ENCODE peak calls at places on chromosomes 2 and 18, in eight cellular contexts. K is K562, F is prostate gland, V is adrenal gland, Z is IMR-90, N is stomach, B is gastrocnemius medialis, M is testis. O is an unnamed sample. For H3K36me3, the result is how much of the 10 kb centered on the place peaks cover.

GRCh38 chr18:58721586-58722160 is 50.4 kb downstream of the MALT1 start:
- DNase-seq in Z (peak), B (peak), V (no peak), K (no peak), F (no peak), M (no peak), N (no peak), O (peak)

GRCh38 chr2:43214253-43214652 is 12.2 kb downstream of the ZFP36L2 start:
- DNase-seq in F (no peak), V (no peak), B (no peak), M (no peak), N (no peak), Z (no peak), K (no peak), O (peak)

GRCh38 chr2:195543902-195544894 is 112.8 kb upstream of the SLC39A10 start:
- DNase-seq in K (no peak), N (no peak), B (no peak), M (no peak), V (no peak), F (no peak), Z (peak), O (no peak)

GRCh38 chr2:58130238-58130637 is 83.6 kb downstream of the VRK2 start:
- DNase-seq in B (no peak), N (no peak), F (no peak), M (no peak), V (no peak), K (no peak), Z (no peak), O (no peak)

GRCh38 chr18:77851798-77852197 is 602.1 kb downstream of the GALR1 start:
- DNase-seq in M (no peak), N (no peak), V (no peak), B (no peak), F (no peak), K (no peak), Z (no peak), O (no peak)

GRCh38 chr2:182649316-182649715 is 66.7 kb upstream of the DNAJC10 start:
- DNase-seq in M (peak), B (no peak), K (no peak), V (no peak), F (no peak), Z (peak), N (no peak), O (no peak)

GRCh38 chr2:40516604-40517003 is 64.7 kb upstream of the SLC8A1 start:
- DNase-seq in F (no peak), Z (no peak), K (no peak), V (no peak), B (no peak), M (no peak), N (no peak), O (no peak)

GRCh38 chr2:9235388-9236344 is 29.1 kb downstream of the ASAP2 start:
- DNase-seq in B (no peak), F (no peak), V (no peak), M (no peak), N (no peak), Z (peak), K (no peak), O (no peak)

GRCh38 chr2:177585234-177585863 is 192.8 kb downstream of the AGPS start:
- DNase-seq in F (peak), K (no peak), M (no peak), V (no peak), Z (no peak), B (peak), N (peak), O (peak)
- H3K27ac ChIP-seq in F (no peak), K (no peak), M (no peak), V (no peak), Z (no peak), B (no peak), N (no peak), O (no peak)

GRCh38 chr2:121213386-121213785 is 71.6 kb downstream of the TFCP2L1 start:
- DNase-seq in K (no peak), M (no peak), F (no peak), N (no peak), V (no peak), B (no peak), Z (no peak), O (no peak)
- TF ChIP-seq POLR2A in K (no peak), M (no peak), F (no peak), N (no peak), V (no peak), B (no peak), Z (no peak), O (no peak)

GRCh38 chr2:86068098-86069047 is 37.3 kb downstream of the POLR1A start:
- DNase-seq in F (no peak), B (peak), N (no peak), K (no peak), M (no peak), V (no peak), Z (peak), O (no peak)

GRCh38 chr2:86066915-86067314 is 38.8 kb downstream of the POLR1A start:
- DNase-seq in N (no peak), M (no peak), F (no peak), K (no peak), Z (no peak), B (no peak), V (no peak), O (no peak)

GRCh38 chr2:86066007-86066578 is 39.6 kb downstream of the POLR1A start:
- DNase-seq in B (no peak), Z (no peak), F (no peak), N (no peak), M (no peak), K (no peak), V (no peak), O (no peak)

GRCh38 chr2:86064006-86064405 is 41.7 kb downstream of the POLR1A start:
- DNase-seq in K (no peak), Z (peak), V (no peak), N (no peak), F (no peak), B (no peak), M (no peak), O (no peak)

DNA sequence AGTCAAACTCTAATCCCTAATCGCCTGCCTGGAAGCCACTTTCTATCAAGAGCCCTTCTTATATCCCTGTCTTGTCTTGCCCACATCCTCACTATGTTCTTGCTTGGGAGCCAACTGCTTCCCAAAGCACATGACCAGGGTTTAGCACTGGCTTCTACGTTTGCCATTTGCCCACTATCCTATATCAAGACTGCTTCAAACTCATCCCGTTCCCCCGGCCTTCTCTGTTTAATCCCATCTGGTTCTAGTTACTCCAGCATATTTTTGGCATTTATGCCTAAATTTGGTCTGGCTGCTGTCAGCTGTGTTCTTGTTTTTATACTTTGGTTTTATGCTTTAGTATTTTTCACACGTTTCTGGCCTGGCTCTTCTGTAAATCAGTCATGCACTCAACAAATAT is 40.2 kb downstream of the POLR1A start:
- DNase-seq in N (no peak), K (no peak), B (no peak), F (no peak), V (no peak), Z (no peak), M (no peak), O (no peak)
- H3K36me3 ChIP-seq in N (half or more), K (half or more), B (under half), F (under half), V (under half), Z (under half), M (under half), O (half or more)

DNA sequence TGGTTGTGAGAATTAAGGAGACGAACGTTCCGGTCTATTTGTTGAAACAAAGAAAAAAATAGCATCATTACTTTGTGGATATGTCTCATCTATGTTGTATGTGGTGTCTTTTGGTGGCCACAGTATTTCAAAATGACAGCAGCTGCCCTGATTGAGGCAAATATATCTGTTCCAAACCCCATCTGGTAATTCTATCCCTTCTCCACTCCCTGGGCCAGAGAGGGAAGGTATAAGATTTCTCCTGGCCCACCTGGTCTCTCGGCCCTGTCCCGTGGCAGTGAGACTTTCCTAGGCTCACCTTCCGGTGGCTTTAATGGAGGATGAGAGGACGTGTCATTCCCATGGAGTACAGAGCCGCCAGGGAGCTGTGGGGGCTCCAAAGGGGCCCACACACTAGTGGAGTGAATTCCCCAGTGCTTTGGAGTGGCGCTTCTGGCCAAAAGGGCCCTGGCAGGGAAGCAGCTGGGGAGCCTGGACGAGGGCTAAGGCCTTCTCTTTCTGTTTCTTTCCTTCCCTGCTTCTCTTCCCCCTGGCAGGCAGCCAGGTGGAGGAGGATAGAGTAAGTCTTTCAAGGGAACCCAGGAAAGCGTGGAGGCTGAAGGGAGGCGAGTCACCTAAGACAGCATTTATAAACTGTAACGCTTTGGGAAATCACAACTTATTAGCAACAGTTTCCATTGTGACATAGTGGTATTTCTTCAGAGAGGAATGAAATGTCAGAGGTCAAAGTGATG is 5.6 kb downstream of the FOSL2 start:
- DNase-seq in N (peak), M (peak), Z (peak), K (no peak), B (peak), V (no peak), F (no peak), O (peak)
- H3K27ac ChIP-seq in N (peak), M (peak), Z (peak), K (no peak), B (peak), V (peak), F (peak), O (peak)

GRCh38 chr2:25420820-25421237 is 79.1 kb upstream of the DNMT3A start:
- DNase-seq in F (no peak), N (no peak), M (no peak), B (no peak), V (no peak), K (no peak), Z (no peak), O (no peak)

GRCh38 chr2:25418944-25419677 is 77.4 kb upstream of the DNMT3A start:
- DNase-seq in B (no peak), Z (no peak), K (no peak), F (no peak), N (no peak), V (no peak), M (no peak), O (no peak)

GRCh38 chr2:25417715-25418369 is 76.1 kb upstream of the DNMT3A start:
- DNase-seq in N (no peak), B (no peak), K (peak), Z (no peak), F (no peak), V (no peak), M (peak), O (no peak)

GRCh38 chr2:25421289-25421688 is 79.6 kb upstream of the DNMT3A start:
- DNase-seq in N (no peak), Z (no peak), M (no peak), B (no peak), V (no peak), K (no peak), F (no peak), O (no peak)

GRCh38 chr2:25419678-25420242 is 78.0 kb upstream of the DNMT3A start:
- DNase-seq in B (no peak), M (no peak), V (no peak), Z (no peak), F (no peak), K (no peak), N (no peak), O (no peak)
- TF ChIP-seq POLR2A in B (no peak), M (no peak), V (no peak), Z (no peak), F (no peak), K (no peak), N (no peak), O (no peak)

GRCh38 chr2:153388246-153388645 is 90.3 kb downstream of the RPRM start:
- DNase-seq in K (no peak), Z (no peak), M (no peak), N (no peak), F (no peak), B (no peak), V (no peak), O (no peak)

GRCh38 chr2:153391131-153391530 is 87.4 kb downstream of the RPRM start:
- DNase-seq in N (no peak), Z (no peak), V (no peak), K (no peak), M (no peak), B (no peak), F (no peak), O (no peak)

GRCh38 chr2:153387203-153387602 is 91.4 kb downstream of the RPRM start:
- DNase-seq in Z (no peak), V (no peak), N (no peak), F (no peak), B (no peak), K (no peak), M (no peak), O (no peak)

DNA sequence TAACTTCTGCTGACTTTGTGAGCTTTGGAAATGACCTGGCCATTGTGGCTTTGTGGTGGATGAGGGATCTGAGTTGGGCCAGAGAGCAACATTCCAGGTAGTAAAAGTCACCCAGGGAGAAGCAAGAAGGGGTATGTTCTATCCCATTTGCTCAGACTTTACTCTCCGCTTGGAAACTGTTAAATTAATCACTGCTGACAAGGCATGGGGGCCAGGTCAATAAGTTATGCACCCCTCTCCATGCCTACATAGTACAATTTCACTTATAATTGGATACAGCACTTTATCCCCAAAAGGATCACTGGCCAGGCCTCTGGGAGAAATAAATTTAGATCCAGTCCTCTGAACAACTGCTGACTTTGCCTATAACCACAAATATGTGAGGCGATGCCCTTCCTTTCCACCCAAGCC is 92.1 kb downstream of the RPRM start:
- DNase-seq in K (no peak), N (no peak), M (no peak), V (no peak), B (no peak), Z (no peak), F (no peak), O (no peak)
- H3K36me3 ChIP-seq in K (under half), N (under half), M (under half), V (under half), B (under half), Z (under half), F (under half), O (under half)

GRCh38 chr2:223020971-223021675 is 30.9 kb upstream of the KCNE4 start:
- DNase-seq in B (no peak), F (no peak), K (no peak), N (no peak), Z (no peak), V (no peak), M (no peak), O (no peak)

GRCh38 chr2:223019987-223020717 is 31.8 kb upstream of the KCNE4 start:
- DNase-seq in F (no peak), K (no peak), V (no peak), B (no peak), N (no peak), Z (no peak), M (no peak), O (no peak)

GRCh38 chr2:223019390-223019930 is 32.5 kb upstream of the KCNE4 start:
- DNase-seq in M (no peak), F (no peak), K (no peak), N (no peak), V (no peak), Z (no peak), B (no peak), O (no peak)
- H3K27ac ChIP-seq in M (no peak), F (no peak), K (no peak), N (no peak), V (no peak), Z (no peak), B (no peak), O (no peak)

GRCh38 chr2:281381-281780 is 6.5 kb downstream of the ALKAL2 start:
- DNase-seq in F (no peak), V (no peak), M (no peak), K (no peak), B (no peak), N (no peak), Z (no peak), O (no peak)
- TF ChIP-seq POLR2A in F (no peak), V (no peak), M (no peak), K (no peak), B (no peak), N (no peak), Z (no peak), O (no peak)

O was measured in heart left ventricle.